ENCODE peak calls at places on chromosomes 13 and 19, in six cellular contexts. One of them, this sample, is unnamed.

GRCh38 chr13:51768378-51768921 is 35.5 kb downstream of the DHRS12 start:
- DNase-seq in anterior cingulate cortex: no peak
- DNase-seq in A549: no peak
- DNase-seq in myocyte: no peak
- DNase-seq in NCI-H460: no peak
- DNase-seq in endothelial cell of umbilical vein: no peak
- DNase-seq in this sample: no peak

GRCh38 chr19:3107658-3108057 is 13.5 kb downstream of the GNA11 start:
- DNase-seq in endothelial cell of umbilical vein: no peak
- DNase-seq in NCI-H460: no peak
- DNase-seq in A549: no peak
- DNase-seq in myocyte: no peak
- DNase-seq in anterior cingulate cortex: no peak
- DNase-seq in this sample: no peak

GRCh38 chr19:47539747-47540311 is 25.0 kb upstream of the NAPA start:
- DNase-seq in myocyte: no peak
- DNase-seq in endothelial cell of umbilical vein: no peak
- DNase-seq in A549: no peak
- DNase-seq in NCI-H460: no peak
- DNase-seq in anterior cingulate cortex: no peak
- DNase-seq in this sample: no peak

GRCh38 chr13:31846984-31847752 is 107.8 kb downstream of the RXFP2 start:
- DNase-seq in NCI-H460: no peak
- DNase-seq in anterior cingulate cortex: no peak
- DNase-seq in myocyte: no peak
- DNase-seq in A549: no peak
- DNase-seq in endothelial cell of umbilical vein: no peak
- DNase-seq in this sample: no peak

GRCh38 chr13:23570099-23570926 is at the start of gene TNFRSF19:
- DNase-seq in A549: no peak
- DNase-seq in NCI-H460: peak
- DNase-seq in anterior cingulate cortex: no peak
- DNase-seq in myocyte: peak
- DNase-seq in endothelial cell of umbilical vein: peak
- DNase-seq in this sample: no peak

GRCh38 chr13:97274782-97275252 is 52.7 kb downstream of the MBNL2 start:
- DNase-seq in A549: peak
- DNase-seq in NCI-H460: no peak
- DNase-seq in anterior cingulate cortex: no peak
- DNase-seq in endothelial cell of umbilical vein: peak
- DNase-seq in myocyte: no peak
- DNase-seq in this sample: peak

GRCh38 chr19:45406957-45407375 is 522 bp downstream of the POLR1G start:
- DNase-seq in anterior cingulate cortex: no peak
- DNase-seq in endothelial cell of umbilical vein: no peak
- DNase-seq in A549: no peak
- DNase-seq in myocyte: no peak
- DNase-seq in NCI-H460: no peak
- DNase-seq in this sample: no peak

GRCh38 chr19:970695-971094 is 13.4 kb upstream of the WDR18 start:
- DNase-seq in myocyte: no peak
- DNase-seq in anterior cingulate cortex: no peak
- DNase-seq in NCI-H460: no peak
- DNase-seq in A549: peak
- DNase-seq in endothelial cell of umbilical vein: no peak
- DNase-seq in this sample: no peak

GRCh38 chr19:33490041-33490451 is 31.5 kb downstream of the PEPD start:
- DNase-seq in NCI-H460: no peak
- DNase-seq in A549: no peak
- DNase-seq in endothelial cell of umbilical vein: no peak
- DNase-seq in myocyte: no peak
- DNase-seq in anterior cingulate cortex: no peak
- DNase-seq in this sample: no peak

GRCh38 chr19:41195675-41196497 is 2.9 kb downstream of the CYP2S1 start:
- DNase-seq in anterior cingulate cortex: peak
- DNase-seq in myocyte: peak
- DNase-seq in NCI-H460: no peak
- DNase-seq in endothelial cell of umbilical vein: no peak
- DNase-seq in A549: no peak
- DNase-seq in this sample: no peak

GRCh38 chr13:99380921-99381645 is 73.9 kb upstream of the GPR183 start:
- DNase-seq in anterior cingulate cortex: no peak
- DNase-seq in A549: no peak
- DNase-seq in myocyte: peak
- DNase-seq in endothelial cell of umbilical vein: no peak
- DNase-seq in NCI-H460: no peak
- DNase-seq in this sample: no peak

GRCh38 chr19:12899891-12900518 is 9.0 kb downstream of the GCDH start:
- DNase-seq in NCI-H460: no peak
- DNase-seq in anterior cingulate cortex: no peak
- DNase-seq in myocyte: no peak
- DNase-seq in endothelial cell of umbilical vein: no peak
- DNase-seq in A549: no peak
- DNase-seq in this sample: no peak

GRCh38 chr13:28792992-28793391 is 27.1 kb upstream of the MTUS2 start:
- DNase-seq in myocyte: peak
- DNase-seq in NCI-H460: no peak
- DNase-seq in endothelial cell of umbilical vein: no peak
- DNase-seq in anterior cingulate cortex: no peak
- DNase-seq in A549: no peak
- DNase-seq in this sample: no peak

GRCh38 chr19:48182434-48182833 is 12.0 kb downstream of the ZSWIM9 start:
- DNase-seq in A549: no peak
- DNase-seq in myocyte: no peak
- DNase-seq in endothelial cell of umbilical vein: no peak
- DNase-seq in NCI-H460: no peak
- DNase-seq in anterior cingulate cortex: no peak
- DNase-seq in this sample: no peak

GRCh38 chr13:109255457-109255856 is 530.9 kb downstream of the IRS2 start:
- DNase-seq in endothelial cell of umbilical vein: no peak
- DNase-seq in A549: no peak
- DNase-seq in anterior cingulate cortex: no peak
- DNase-seq in NCI-H460: no peak
- DNase-seq in myocyte: no peak
- DNase-seq in this sample: no peak

GRCh38 chr19:17490411-17490810 is 20.1 kb downstream of the SLC27A1 start:
- DNase-seq in A549: no peak
- DNase-seq in NCI-H460: no peak
- DNase-seq in anterior cingulate cortex: no peak
- DNase-seq in endothelial cell of umbilical vein: no peak
- DNase-seq in myocyte: no peak
- DNase-seq in this sample: no peak

GRCh38 chr13:103539265-103539664 is 473.0 kb upstream of the SLC10A2 start:
- DNase-seq in A549: no peak
- DNase-seq in myocyte: no peak
- DNase-seq in endothelial cell of umbilical vein: no peak
- DNase-seq in anterior cingulate cortex: no peak
- DNase-seq in NCI-H460: no peak
- DNase-seq in this sample: no peak

GRCh38 chr13:36395280-36395679 is 37.0 kb upstream of the CCNA1 start:
- DNase-seq in myocyte: peak
- DNase-seq in endothelial cell of umbilical vein: peak
- DNase-seq in NCI-H460: no peak
- DNase-seq in anterior cingulate cortex: no peak
- DNase-seq in A549: peak
- DNase-seq in this sample: peak

GRCh38 chr13:34810996-34811395 is 131.1 kb upstream of the NBEA start:
- DNase-seq in endothelial cell of umbilical vein: no peak
- DNase-seq in myocyte: no peak
- DNase-seq in A549: no peak
- DNase-seq in anterior cingulate cortex: no peak
- DNase-seq in NCI-H460: no peak
- DNase-seq in this sample: no peak

GRCh38 chr19:22528956-22529355 is 105.2 kb upstream of the ZNF492 start:
- DNase-seq in NCI-H460: no peak
- DNase-seq in myocyte: no peak
- DNase-seq in A549: no peak
- DNase-seq in endothelial cell of umbilical vein: no peak
- DNase-seq in anterior cingulate cortex: no peak
- DNase-seq in this sample: no peak

GRCh38 chr19:1041835-1042685 is 2.2 kb downstream of the ABCA7 start:
- DNase-seq in endothelial cell of umbilical vein: no peak
- DNase-seq in A549: peak
- DNase-seq in anterior cingulate cortex: no peak
- DNase-seq in NCI-H460: peak
- DNase-seq in myocyte: peak
- DNase-seq in this sample: no peak

This sample was measured in PC-9.